ENCODE peak calls at places on chromosomes 13 and 19, in ten cellular contexts. I is mucosa of descending colon; L is NAMALWA; B is ascending aorta; F is stimulated activated CD4-positive, alpha-beta T cell treated with anti-CD3 and anti-CD28 coated beads, TNF-alpha, amount 100 ng/mL, for 48 hours; V is A549; Y is stimulated activated naive CD4-positive, alpha-beta T cell; E is SHP77; M is LHCN-M2; S is neuronal stem cell. G is an unnamed sample.
A peak's percentile ranks its signal among the peaks of the same experiment; 100 is the strongest.

GRCh38 chr19:31905980-31906948 is 439.1 kb upstream of the ZNF507 start:
- DNase-seq in I (no peak), L (no peak), B (no peak), F (no peak), V (no peak), Y (no peak), E (no peak), M (no peak), S (no peak), G (no peak)

GRCh38 chr13:80787604-80788003 is 446.7 kb upstream of the SPRY2 start:
- DNase-seq in I (no peak), L (no peak), B (no peak), F (no peak), V (no peak), Y (no peak), E (no peak), M (no peak), S (no peak), G (no peak)

GRCh38 chr13:37490176-37490575 is 108.4 kb downstream of the POSTN start:
- DNase-seq in I (no peak), L (no peak), B (no peak), F (no peak), V (no peak), Y (no peak), E (no peak), M (no peak), S (no peak), G (no peak)

GRCh38 chr13:80924596-80924995 is 583.7 kb upstream of the SPRY2 start:
- DNase-seq in I (no peak), L (no peak), B (no peak), F (no peak), V (no peak), Y (no peak), E (no peak), M (no peak), S (no peak), G (no peak)

GRCh38 chr13:39945226-39945625 is 289.8 kb downstream of the COG6 start:
- DNase-seq in I (no peak), L (no peak), B (no peak), F (no peak), V (no peak), Y (no peak), E (no peak), M (no peak), S (no peak), G (no peak)

GRCh38 chr19:48963371-48964204 is 1.5 kb upstream of the FTL start:
- DNase-seq in I (peak; percentile 88), L (no peak), B (no peak), F (peak; percentile 62), V (peak; percentile 92), Y (peak; percentile 28), E (peak; percentile 64), M (peak; percentile 72), S (peak; percentile 48), G (no peak)

GRCh38 chr19:18778826-18779354 is 12.2 kb downstream of the COMP start:
- DNase-seq in I (no peak), L (no peak), B (no peak), F (no peak), V (no peak), Y (no peak), E (no peak), M (no peak), S (no peak), G (no peak)

GRCh38 chr13:26050568-26051230 is 1.1 kb downstream of the SHISA2 start:
- DNase-seq in I (no peak), L (no peak), B (no peak), F (no peak), V (no peak), Y (no peak), E (peak; percentile 60), M (peak; percentile 66), S (peak; percentile 30), G (no peak)

GRCh38 chr13:29758591-29759114 is 91.8 kb downstream of the UBL3 start:
- DNase-seq in I (peak; percentile 34), L (no peak), B (peak; percentile 36), F (peak; percentile 47), V (no peak), Y (no peak), E (no peak), M (no peak), S (no peak), G (no peak)

GRCh38 chr13:40983725-40984669 is 35.1 kb downstream of the ELF1 start:
- DNase-seq in I (no peak), L (peak; percentile 58), B (no peak), F (no peak), V (no peak), Y (no peak), E (no peak), M (no peak), S (no peak), G (no peak)

GRCh38 chr19:51096473-51097165 is 11.6 kb downstream of the CTU1 start:
- DNase-seq in I (no peak), L (peak; percentile 49), B (no peak), F (no peak), V (peak; percentile 60), Y (no peak), E (peak; percentile 27), M (no peak), S (no peak), G (peak; percentile 61)

GRCh38 chr19:40923934-40924391 is 41.9 kb upstream of the CYP2A7 start:
- DNase-seq in I (peak; percentile 45), L (no peak), B (no peak), F (no peak), V (no peak), Y (no peak), E (no peak), M (no peak), S (no peak), G (no peak)

GRCh38 chr13:52033039-52033438 is 8.5 kb downstream of the UTP14C start:
- DNase-seq in I (no peak), L (no peak), B (no peak), F (no peak), V (no peak), Y (no peak), E (no peak), M (no peak), S (no peak), G (no peak)

GRCh38 chr19:16897572-16898056 is 8.8 kb downstream of the F2RL3 start:
- DNase-seq in I (no peak), L (no peak), B (no peak), F (no peak), V (no peak), Y (no peak), E (peak; percentile 55), M (no peak), S (no peak), G (no peak)

GRCh38 chr13:46896346-46897138 is at the start of gene HTR2A:
- DNase-seq in I (no peak), L (no peak), B (no peak), F (no peak), V (no peak), Y (no peak), E (no peak), M (peak; percentile 45), S (no peak), G (no peak)

GRCh38 chr19:46529622-46530451 is 34.2 kb upstream of the PNMA8B start:
- DNase-seq in I (peak; percentile 79), L (peak; percentile 79), B (peak; percentile 48), F (peak; percentile 45), V (peak; percentile 89), Y (peak; percentile 74), E (peak; percentile 37), M (peak; percentile 58), S (peak; percentile 73), G (peak; percentile 47)

GRCh38 chr19:45087531-45087930 is 5.4 kb upstream of the PPP1R37 start:
- DNase-seq in I (no peak), L (no peak), B (peak; percentile 20), F (no peak), V (no peak), Y (peak; percentile 11), E (no peak), M (no peak), S (no peak), G (no peak)

GRCh38 chr19:38386300-38386967 is 1.4 kb downstream of the GGN start:
- DNase-seq in I (no peak), L (no peak), B (no peak), F (no peak), V (no peak), Y (no peak), E (no peak), M (no peak), S (no peak), G (no peak)

GRCh38 chr13:96141032-96141431 is 51.1 kb downstream of the HS6ST3 start:
- DNase-seq in I (no peak), L (peak; percentile 17), B (no peak), F (no peak), V (no peak), Y (no peak), E (peak; percentile 23), M (peak; percentile 7), S (no peak), G (no peak)